ENCODE peak calls at places on chromosome 20, in seven cellular contexts. N is breast epithelium, P is psoas muscle, E is mammary epithelial cell, A is heart left ventricle, I is tibial nerve, M is IMR-90. F is an unnamed sample.
A peak's percentile ranks its signal among the peaks of the same experiment; 100 is the strongest.

GRCh38 chr20:3729378-3729777 is 3.1 kb upstream of the HSPA12B start:
- DNase-seq in M (no peak), I (no peak), P (peak; percentile 22), E (no peak), N (no peak), A (peak; percentile 25), F (no peak)

GRCh38 chr20:3930265-3931206 is 41.3 kb downstream of the PANK2 start:
- DNase-seq in E (no peak), P (no peak), I (no peak), M (no peak), A (no peak), N (no peak), F (no peak)

GRCh38 chr20:47720636-47721427 is 64.4 kb downstream of the SULF2 start:
- DNase-seq in P (no peak), E (no peak), I (no peak), A (no peak), M (peak; percentile 12), N (no peak), F (no peak)

GRCh38 chr20:51800132-51800721 is 2.1 kb downstream of the SALL4 start:
- DNase-seq in N (peak; percentile 64), P (peak; percentile 57), I (peak; percentile 16), E (peak; percentile 8), M (no peak), A (peak; percentile 44), F (peak; percentile 95)

GRCh38 chr20:53394433-53394832 is 199.2 kb downstream of the ZNF217 start:
- DNase-seq in N (no peak), P (no peak), M (no peak), I (no peak), A (no peak), E (no peak), F (no peak)

GRCh38 chr20:9617940-9618339 is 103.5 kb downstream of the LAMP5 start:
- DNase-seq in A (no peak), P (no peak), N (no peak), E (peak; percentile 25), I (no peak), M (peak; percentile 22), F (peak; percentile 35)

GRCh38 chr20:43667341-43668132 is 623 bp downstream of the MYBL2 start:
- DNase-seq in E (no peak), P (no peak), M (no peak), A (no peak), N (no peak), I (no peak), F (peak; percentile 87)

GRCh38 chr20:13336308-13337089 is 115.4 kb downstream of the ISM1 start:
- DNase-seq in E (peak; percentile 78), I (no peak), P (no peak), M (peak; percentile 13), N (no peak), A (no peak), F (no peak)

GRCh38 chr20:36887779-36888133 is 11.8 kb downstream of the TLDC2 start:
- DNase-seq in N (no peak), M (no peak), A (no peak), P (no peak), E (no peak), I (no peak), F (no peak)

GRCh38 chr20:41222703-41223102 is 85.4 kb downstream of the PLCG1 start:
- DNase-seq in M (peak; percentile 54), I (no peak), A (no peak), E (no peak), P (no peak), N (no peak), F (no peak)

GRCh38 chr20:6381887-6382286 is 259.1 kb upstream of the FERMT1 start:
- DNase-seq in P (no peak), A (no peak), I (no peak), N (no peak), E (peak; percentile 8), M (peak; percentile 44), F (peak; percentile 27)

GRCh38 chr20:37524221-37524700 is 3.2 kb downstream of the NNAT start:
- DNase-seq in A (no peak), P (peak; percentile 91), I (no peak), M (no peak), N (no peak), E (peak; percentile 28), F (no peak)

GRCh38 chr20:46030290-46031013 is 1.4 kb downstream of the SLC12A5 start:
- DNase-seq in E (no peak), N (no peak), M (no peak), P (no peak), A (no peak), I (no peak), F (peak; percentile 67)

GRCh38 chr20:50858525-50858924 is 63.7 kb downstream of the BCAS4 start:
- DNase-seq in E (no peak), I (no peak), A (no peak), N (no peak), P (no peak), M (no peak), F (no peak)

GRCh38 chr20:48767269-48767960 is 60.4 kb downstream of the PREX1 start:
- DNase-seq in E (no peak), P (no peak), I (no peak), M (no peak), N (no peak), A (no peak), F (no peak)
- H3K4me3 ChIP-seq in E (no peak overlapping the region), P (no peak overlapping the region), I (no peak overlapping the region), M (no peak overlapping the region), N (no peak overlapping the region), A (no peak overlapping the region), F (no peak overlapping the region)

GRCh38 chr20:57588596-57588995 is 27.7 kb downstream of the PCK1 start:
- DNase-seq in I (no peak), E (no peak), A (peak; percentile 10), N (no peak), P (no peak), M (no peak), F (no peak)
- H3K27me3 ChIP-seq in I (peaks cover 23% of the 10 kb centered on the region), E (peaks cover 2% of the 10 kb centered on the region), A (peaks cover 17% of the 10 kb centered on the region), N (no peaks in the 10 kb centered on the region), P (no peaks in the 10 kb centered on the region), M (peaks cover 14% of the 10 kb centered on the region), F (no peaks in the 10 kb centered on the region)

DNA sequence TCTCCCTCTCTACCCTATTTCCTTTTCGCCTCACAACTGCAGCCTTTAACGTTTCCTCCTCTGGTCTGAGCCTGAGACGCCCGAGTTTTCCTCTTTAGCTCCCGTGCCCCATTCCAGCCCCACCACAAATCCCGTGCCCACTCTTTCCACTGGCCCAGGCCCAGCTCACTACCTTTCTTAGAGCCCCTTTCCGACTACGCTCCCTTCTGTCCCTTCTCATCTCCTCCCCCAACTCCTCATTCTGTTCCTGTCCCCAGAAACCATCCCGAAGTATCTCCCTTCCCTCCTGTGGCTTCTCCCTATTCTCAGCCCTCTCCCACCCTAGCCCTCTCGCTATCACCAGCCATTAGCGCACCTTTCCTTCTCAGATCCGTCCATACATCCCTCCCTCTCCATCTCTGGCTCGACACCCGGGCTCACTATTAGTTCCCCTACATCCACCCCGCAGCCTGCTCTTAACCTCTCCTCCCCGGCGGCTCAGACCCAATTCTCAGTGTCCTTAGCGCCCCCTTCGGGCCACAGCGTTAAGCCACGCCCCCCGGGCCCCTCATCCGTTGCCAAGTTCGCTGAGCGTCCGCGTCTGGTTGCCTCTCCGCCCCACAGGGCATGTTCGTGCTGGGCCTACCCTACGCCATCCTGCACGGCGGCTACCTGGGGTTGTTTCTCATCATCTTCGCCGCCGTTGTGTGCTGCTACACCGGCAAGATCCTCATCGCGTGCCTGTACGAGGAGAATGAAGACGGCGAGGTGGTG is 2.7 kb downstream of the SLC32A1 start:
- DNase-seq in M (no peak), I (no peak), A (no peak), N (no peak), E (no peak), P (no peak), F (peak; percentile 97)
- H3K4me3 ChIP-seq in M (no peak overlapping the region), I (no peak overlapping the region), A (no peak overlapping the region), N (no peak overlapping the region), E (no peak overlapping the region), P (no peak overlapping the region), F (peak overlapping the region; percentile 43)

DNA sequence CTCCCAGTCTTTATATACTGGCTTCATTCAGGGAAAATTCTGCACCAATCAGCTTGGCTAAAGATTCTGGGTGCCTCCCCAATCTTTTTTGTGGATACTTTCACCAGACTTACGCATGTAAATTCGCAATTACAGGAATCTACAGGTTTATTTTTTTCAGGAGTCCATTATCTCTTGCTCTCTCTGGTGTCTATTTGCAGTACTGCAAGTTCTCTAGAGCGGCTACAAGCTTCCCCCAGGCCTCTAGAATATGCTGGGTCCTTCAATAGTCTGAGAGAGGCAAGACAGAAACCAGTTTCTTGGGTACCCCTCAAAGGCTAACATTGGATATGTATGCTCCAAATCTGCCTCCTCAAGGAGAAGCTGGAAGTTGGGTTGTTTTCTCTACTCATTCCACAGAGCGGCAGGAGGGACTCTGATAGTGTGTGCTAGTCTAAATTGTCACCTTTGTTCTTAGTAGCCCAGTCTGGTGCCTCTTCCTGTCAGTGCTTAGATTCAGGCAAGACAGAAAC is 58.5 kb downstream of the SUN5 start:
- DNase-seq in M (peak; percentile 34), A (no peak), E (peak; percentile 4), I (no peak), N (no peak), P (no peak), F (peak; percentile 65)
- H3K27me3 ChIP-seq in M (peaks cover 10% of the 10 kb centered on the region), A (peaks cover 2% of the 10 kb centered on the region), E (no peaks in the 10 kb centered on the region), I (no peaks in the 10 kb centered on the region), N (no peaks in the 10 kb centered on the region), P (peaks cover 4% of the 10 kb centered on the region), F (peaks cover 16% of the 10 kb centered on the region)

DNA sequence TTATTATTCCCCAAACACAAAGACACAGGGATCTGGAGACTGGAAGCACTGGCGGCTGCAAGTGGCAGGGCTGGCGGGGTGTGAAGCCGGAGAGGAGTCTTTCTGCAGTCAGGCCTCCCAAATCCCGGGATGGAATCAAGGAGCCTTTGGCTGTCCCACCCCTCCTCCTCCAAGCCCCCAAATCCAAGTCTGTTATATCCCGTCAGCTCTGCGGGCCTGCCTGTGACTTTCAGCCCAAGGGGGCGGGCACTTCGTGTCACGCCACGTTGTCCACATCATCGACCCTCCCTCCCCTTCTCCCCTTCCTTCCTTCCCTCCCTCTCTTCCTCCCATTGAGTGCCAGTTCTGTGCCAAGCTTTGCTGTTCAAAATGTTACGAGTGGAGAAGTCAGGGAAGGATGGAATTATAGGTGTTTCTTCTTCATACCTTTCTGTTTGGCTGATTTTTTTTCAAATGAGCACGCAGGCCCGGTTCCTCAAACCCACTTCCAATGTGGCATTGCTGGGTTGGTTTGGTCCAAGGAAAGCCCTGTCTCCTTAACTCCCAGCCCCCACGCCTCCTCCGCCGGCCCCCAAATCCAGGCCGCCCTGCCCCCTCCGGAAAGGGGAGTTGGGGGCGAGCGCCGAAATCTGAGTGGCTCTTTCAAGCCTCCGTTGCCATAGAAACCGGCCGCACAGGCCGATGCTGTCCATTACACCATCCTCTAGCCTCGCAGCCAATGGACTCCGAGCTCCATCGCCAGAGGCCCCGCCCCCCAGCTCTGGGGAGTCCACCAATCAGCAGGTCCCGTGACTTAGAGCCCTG is 12.7 kb downstream of the ZCCHC3 start:
- DNase-seq in M (peak; percentile 99), I (peak; percentile 99), A (peak; percentile 99), E (peak; percentile 36), P (peak; percentile 98), N (peak; percentile 89), F (peak; percentile 99)
- H3K4me3 ChIP-seq in M (peak overlapping the region; percentile 41), I (peak overlapping the region; percentile 62), A (peak overlapping the region; percentile 64), E (no peak overlapping the region), P (peak overlapping the region; percentile 60), N (peak overlapping the region; percentile 69), F (peak overlapping the region; percentile 53)

GRCh38 chr20:56957737-56958553 is 308.5 kb downstream of the BMP7 start:
- DNase-seq in P (no peak), N (no peak), E (no peak), A (no peak), I (no peak), M (no peak), F (peak; percentile 73)
- H3K27me3 ChIP-seq in P (no peaks in the 10 kb centered on the region), N (no peaks in the 10 kb centered on the region), E (peaks cover 3% of the 10 kb centered on the region), A (peaks cover 74% of the 10 kb centered on the region), I (peaks cover 44% of the 10 kb centered on the region), M (no peaks in the 10 kb centered on the region), F (no peaks in the 10 kb centered on the region)

F was measured in H7.